ENCODE peak calls at places on chromosomes 4 and X, in four cellular contexts. V, J, L and O are unnamed samples.

GRCh38 chr4:149914521-149915115 is 99.0 kb upstream of the IQCM start:
- DNase-seq in L (no peak), V (no peak), J (peak), O (peak)

GRCh38 chrX:24676403-24677024 is 17.2 kb upstream of the POLA1 start:
- DNase-seq in L (no peak), J (no peak), V (no peak), O (peak)

GRCh38 chr4:89572224-89572858 is 264.6 kb downstream of the SNCA start:
- DNase-seq in J (peak), V (no peak), L (no peak), O (no peak)

GRCh38 chrX:80335062-80335830 is 85.0 kb upstream of the TENT5D start:
- DNase-seq in V (peak), J (no peak), L (no peak), O (no peak)

GRCh38 chr4:71830497-71831178 is 46.8 kb upstream of the GC start:
- DNase-seq in V (no peak), L (no peak), J (no peak), O (no peak)

GRCh38 chr4:59608466-59608865 is 1591.7 kb upstream of the ADGRL3 start:
- DNase-seq in L (no peak), V (no peak), J (peak), O (peak)

GRCh38 chr4:147418206-147418605 is 62.7 kb upstream of the EDNRA start:
- DNase-seq in L (no peak), V (no peak), J (no peak), O (no peak)

GRCh38 chrX:106039920-106040319 is 1.4 kb upstream of the SERPINA7 start:
- DNase-seq in L (no peak), V (no peak), J (no peak), O (peak)

GRCh38 chr4:82431026-82431745 is 796 bp downstream of the ENOPH1 start:
- DNase-seq in V (peak), L (peak), J (peak), O (peak)

GRCh38 chr4:91448668-91449330 is 855.0 kb upstream of the GRID2 start:
- DNase-seq in V (no peak), J (peak), L (no peak), O (peak)

GRCh38 chrX:110216027-110216426 is 101.9 kb downstream of the AMMECR1 start:
- DNase-seq in J (no peak), L (no peak), V (no peak), O (no peak)

GRCh38 chrX:43504394-43504793 is 151.7 kb upstream of the MAOA start:
- DNase-seq in V (no peak), J (no peak), L (no peak), O (no peak)

GRCh38 chrX:78075787-78076389 is 28.2 kb upstream of the PGK1 start:
- DNase-seq in J (no peak), V (no peak), L (no peak), O (no peak)

GRCh38 chr4:154743683-154744340 is at the start of gene LRAT:
- DNase-seq in V (peak), J (no peak), L (no peak), O (peak)

GRCh38 chr4:118557298-118557851 is 127.8 kb upstream of the METTL14 start:
- DNase-seq in V (no peak), J (peak), L (no peak), O (peak)

GRCh38 chr4:83269256-83269655 is 15.3 kb downstream of the COQ2 start:
- DNase-seq in V (no peak), L (no peak), J (peak), O (no peak)

GRCh38 chrX:150291014-150291413 is 72.1 kb upstream of the MAMLD1 start:
- DNase-seq in V (no peak), J (no peak), L (no peak), O (no peak)

GRCh38 chr4:74308215-74308614 is at the start of gene EPGN:
- DNase-seq in J (peak), L (no peak), V (no peak), O (peak)

GRCh38 chr4:155875878-155876277 is 9.8 kb upstream of the ASIC5 start:
- DNase-seq in V (no peak), L (no peak), J (no peak), O (no peak)

GRCh38 chrX:38805294-38806053 is 4.2 kb downstream of the MID1IP1 start:
- DNase-seq in J (peak), V (peak), L (peak), O (peak)

GRCh38 chr4:17494833-17495232 is 17.1 kb downstream of the QDPR start:
- DNase-seq in V (no peak), J (no peak), L (no peak), O (no peak)

GRCh38 chr4:973431-974397 is at the start of gene DGKQ:
- DNase-seq in J (peak), L (peak), V (peak), O (peak)

GRCh38 chr4:100340534-100341364 is 150.5 kb upstream of the DDIT4L start:
- DNase-seq in L (no peak), V (no peak), J (peak), O (no peak)

GRCh38 chr4:10003666-10004065 is 17.6 kb downstream of the SLC2A9 start:
- DNase-seq in V (no peak), J (no peak), L (no peak), O (no peak)

GRCh38 chr4:6568689-6569332 is 6.2 kb upstream of the MAN2B2 start:
- DNase-seq in V (no peak), L (no peak), J (peak), O (peak)

GRCh38 chr4:150209140-150209829 is 131.0 kb downstream of the DCLK2 start:
- DNase-seq in V (peak), L (peak), J (peak), O (peak)

GRCh38 chr4:46946914-46947313 is 37.9 kb upstream of the COX7B2 start:
- DNase-seq in V (no peak), L (no peak), J (peak), O (no peak)

GRCh38 chr4:175560628-175561027 is 251.4 kb downstream of the GPM6A start:
- DNase-seq in V (no peak), J (peak), L (no peak), O (no peak)

GRCh38 chrX:134603806-134604700 is 54.2 kb downstream of the PLAC1 start:
- DNase-seq in J (peak), L (no peak), V (no peak), O (peak)

GRCh38 chr4:87250294-87250693 is 29.9 kb upstream of the KLHL8 start:
- DNase-seq in L (no peak), J (no peak), V (no peak), O (no peak)

GRCh38 chr4:25321703-25322102 is 9.1 kb downstream of the ZCCHC4 start:
- DNase-seq in L (no peak), J (no peak), V (no peak), O (no peak)

GRCh38 chrX:71111141-71111843 is at the start of gene IL2RG:
- DNase-seq in L (peak), J (no peak), V (no peak), O (no peak)

GRCh38 chr4:73573794-73574528 is 46.3 kb downstream of the RASSF6 start:
- DNase-seq in V (no peak), J (peak), L (peak), O (peak)

GRCh38 chrX:134734343-134735001 is 76.2 kb upstream of the PLAC1 start:
- DNase-seq in V (no peak), J (peak), L (no peak), O (no peak)

GRCh38 chr4:95516528-95517011 is 32.2 kb downstream of the UNC5C start:
- DNase-seq in L (no peak), J (no peak), V (no peak), O (no peak)

GRCh38 chrX:53479295-53479694 is 45.1 kb upstream of the HSD17B10 start:
- DNase-seq in V (no peak), J (peak), L (no peak), O (no peak)

GRCh38 chr4:15784959-15785634 is 7.0 kb downstream of the CD38 start:
- DNase-seq in L (peak), V (no peak), J (no peak), O (no peak)

GRCh38 chr4:173411106-173411703 is 12.3 kb upstream of the SCRG1 start:
- DNase-seq in V (no peak), J (no peak), L (no peak), O (no peak)

DNA sequence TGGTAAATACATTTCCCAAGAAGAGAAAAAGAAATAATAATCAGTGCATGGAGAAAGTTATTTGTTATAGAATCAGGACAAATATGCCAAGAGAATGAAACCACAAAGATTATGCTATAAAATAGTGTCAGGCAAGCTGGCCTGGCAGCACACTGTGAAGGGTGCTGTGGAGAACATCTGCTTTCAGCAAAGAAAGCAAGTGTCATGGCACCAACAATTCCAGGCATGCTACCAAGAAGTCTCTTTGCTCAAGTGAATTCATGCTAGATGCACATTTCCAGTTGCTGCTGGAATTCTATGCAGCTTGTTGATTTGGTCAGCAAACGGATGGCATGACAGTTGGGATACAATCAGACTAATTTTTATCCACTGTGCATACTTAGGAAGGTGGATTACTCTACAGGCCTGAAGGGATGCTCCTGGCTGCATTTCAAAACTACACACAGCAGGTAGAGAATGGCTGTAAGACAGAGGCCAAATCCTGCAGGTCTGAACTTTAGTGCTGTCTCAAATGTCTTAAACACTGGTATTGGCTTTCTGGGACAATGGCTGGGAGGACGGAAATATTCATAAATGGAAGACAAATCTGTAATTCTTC is 154.6 kb upstream of the FAT1 start:
- DNase-seq in V (no peak), L (no peak), J (no peak), O (no peak)
- H3K27ac ChIP-seq in V (no peak), L (no peak), J (no peak), O (no peak)

GRCh38 chr4:38319456-38320348 is 344.3 kb upstream of the KLF3 start:
- DNase-seq in J (peak), V (peak), L (peak), O (peak)

GRCh38 chr4:38317238-38317637 is 346.8 kb upstream of the KLF3 start:
- DNase-seq in J (no peak), V (no peak), L (no peak), O (no peak)

GRCh38 chr4:38320833-38321232 is 343.2 kb upstream of the KLF3 start:
- DNase-seq in V (no peak), J (no peak), L (no peak), O (no peak)

GRCh38 chr4:38320349-38320707 is 343.7 kb upstream of the KLF3 start:
- DNase-seq in V (no peak), J (no peak), L (no peak), O (no peak)

GRCh38 chr4:38318737-38319455 is 345.1 kb upstream of the KLF3 start:
- DNase-seq in L (peak), J (peak), V (peak), O (peak)
- TF ChIP-seq CTCF in L (no peak), J (no peak), V (peak), O (no peak)

GRCh38 chrX:13581554-13581953 is 12.2 kb downstream of the EGFL6 start:
- DNase-seq in J (no peak), L (no peak), V (no peak), O (no peak)
- H3K27ac ChIP-seq in J (no peak), L (no peak), V (no peak), O (no peak)

GRCh38 chr4:79552311-79552710 is 144.3 kb upstream of the GK2 start:
- DNase-seq in J (no peak), L (no peak), V (no peak), O (no peak)
- TF ChIP-seq CTCF in J (no peak), L (no peak), V (no peak), O (no peak)

GRCh38 chrX:111363741-111364140 is 48.3 kb downstream of the DCX start:
- DNase-seq in V (no peak), J (no peak), L (no peak), O (no peak)

GRCh38 chrX:111361751-111362150 is 50.2 kb downstream of the DCX start:
- DNase-seq in L (no peak), V (no peak), J (no peak), O (no peak)

GRCh38 chrX:111360839-111361238 is 51.2 kb downstream of the DCX start:
- DNase-seq in J (no peak), V (no peak), L (no peak), O (no peak)

DNA sequence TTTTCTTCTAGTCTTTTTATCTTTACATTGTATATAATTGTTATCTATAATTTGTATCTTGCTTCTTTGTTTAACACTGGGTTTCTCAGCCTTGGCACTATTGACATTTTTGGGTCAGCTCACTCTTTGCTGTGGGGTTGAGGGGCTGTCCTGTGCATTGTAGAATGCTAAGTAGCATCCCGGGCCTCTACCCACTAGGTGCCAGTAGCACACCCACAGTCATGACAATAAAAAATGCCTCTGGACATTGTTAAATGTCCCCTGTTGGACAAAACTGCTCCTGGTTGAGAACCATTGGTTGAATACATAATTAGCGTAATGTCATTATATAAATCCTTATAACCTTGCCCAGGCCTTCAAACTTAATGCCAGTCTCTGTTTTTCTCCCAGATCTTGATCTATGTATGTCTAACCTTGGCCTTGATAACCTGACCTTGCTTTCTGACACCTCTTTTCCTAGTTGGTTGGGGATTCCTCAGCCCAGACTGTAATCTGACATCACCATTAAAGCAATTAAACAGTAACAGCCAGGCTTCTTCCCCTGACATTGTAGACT is 46.1 kb downstream of the DCX start:
- DNase-seq in J (no peak), L (no peak), V (no peak), O (no peak)
- H3K27ac ChIP-seq in J (no peak), L (no peak), V (no peak), O (no peak)